ENCODE peak calls at places on chromosomes 3 and 15, in six cellular contexts. Z is memory B cell; P is H7; D is fibroblast of pulmonary artery; S is stimulated activated CD8-positive, alpha-beta memory T cell treated with anti-CD3 and anti-CD28 coated beads, Interleukin-7, amount 100 ng/mL, for 1 hour; C is activated T-cell treated with anti-CD3 and anti-CD28 coated beads for 24 hours. M is an unnamed sample.

GRCh38 chr3:5840091-5840490 is 652.6 kb downstream of the EDEM1 start:
- DNase-seq in Z (no peak), P (no peak), D (no peak), S (no peak), C (no peak), M (no peak)

GRCh38 chr3:150447084-150447483 is 39.0 kb downstream of the TSC22D2 start:
- DNase-seq in Z (no peak), P (no peak), D (no peak), S (no peak), C (no peak), M (no peak)

GRCh38 chr15:89492111-89492641 is 4.2 kb downstream of the RHCG start:
- DNase-seq in Z (no peak), P (peak; percentile 93), D (no peak), S (no peak), C (no peak), M (peak; percentile 91)

GRCh38 chr3:124078978-124079911 is 87.3 kb upstream of the ROPN1 start:
- DNase-seq in Z (no peak), P (no peak), D (peak; percentile 57), S (no peak), C (no peak), M (peak; percentile 55)

GRCh38 chr15:46088486-46089437 is 453.9 kb downstream of the SQOR start:
- DNase-seq in Z (no peak), P (no peak), D (peak; percentile 89), S (no peak), C (no peak), M (no peak)

GRCh38 chr3:170792511-170792910 is 77.5 kb downstream of the RPL22L1 start:
- DNase-seq in Z (no peak), P (no peak), D (peak; percentile 13), S (no peak), C (no peak), M (no peak)

GRCh38 chr3:115713247-115713646 is 89.9 kb downstream of the GAP43 start:
- DNase-seq in Z (no peak), P (no peak), D (peak; percentile 13), S (no peak), C (no peak), M (no peak)

GRCh38 chr3:196868297-196868661 is 559 bp downstream of the SENP5 start:
- DNase-seq in Z (no peak), P (peak; percentile 62), D (peak; percentile 34), S (no peak), C (no peak), M (peak; percentile 75)

GRCh38 chr3:170075425-170076091 is 37.8 kb downstream of the GPR160 start:
- DNase-seq in Z (no peak), P (no peak), D (no peak), S (no peak), C (no peak), M (no peak)

GRCh38 chr15:25768271-25768670 is 94.9 kb downstream of the ATP10A start:
- DNase-seq in Z (no peak), P (peak; percentile 20), D (no peak), S (no peak), C (no peak), M (no peak)

GRCh38 chr3:171101982-171102610 is 75.6 kb upstream of the SLC2A2 start:
- DNase-seq in Z (no peak), P (no peak), D (peak; percentile 71), S (no peak), C (no peak), M (no peak)

GRCh38 chr3:10273697-10274305 is 18.9 kb downstream of the GHRL start:
- DNase-seq in Z (no peak), P (no peak), D (peak; percentile 25), S (no peak), C (no peak), M (no peak)

GRCh38 chr15:39719109-39719508 is 63.5 kb downstream of the FSIP1 start:
- DNase-seq in Z (no peak), P (no peak), D (no peak), S (no peak), C (no peak), M (no peak)

GRCh38 chr3:1272541-1273265 is 179.9 kb downstream of the CNTN6 start:
- DNase-seq in Z (no peak), P (no peak), D (no peak), S (no peak), C (no peak), M (no peak)

M was measured in endodermal cell.